ENCODE peak calls at places on chromosomes 4 and X, in seven cellular contexts. N is aorta, K is GM23248, F is bronchial epithelial cell, Z is sigmoid colon, E is mammary epithelial cell, U is epithelial cell of esophagus. M is an unnamed sample.

GRCh38 chr4:83217721-83218522 is 66.7 kb downstream of the COQ2 start:
- DNase-seq in Z (no peak), N (no peak), E (no peak), U (peak; percentile 51), K (no peak), F (peak; percentile 49), M (no peak)

GRCh38 chr4:156963419-156963818 is 8.2 kb downstream of the PDGFC start:
- DNase-seq in E (no peak), U (no peak), K (no peak), F (no peak), Z (no peak), N (no peak), M (no peak)

GRCh38 chr4:109708435-109708834 is 5.2 kb upstream of the CASP6 start:
- DNase-seq in U (no peak), Z (no peak), F (no peak), E (no peak), K (no peak), N (no peak), M (no peak)

GRCh38 chrX:113195949-113196348 is 355.3 kb upstream of the AMOT start:
- DNase-seq in N (no peak), E (no peak), K (no peak), U (no peak), Z (no peak), F (no peak), M (no peak)

GRCh38 chr4:103067841-103068547 is 8.6 kb downstream of the SLC9B2 start:
- DNase-seq in N (no peak), E (peak; percentile 48), Z (no peak), F (peak; percentile 77), K (peak; percentile 72), U (peak; percentile 48), M (no peak)

GRCh38 chr4:103044183-103044582 is 24.7 kb upstream of the SLC9B1 start:
- DNase-seq in F (no peak), Z (no peak), K (no peak), E (no peak), N (no peak), U (no peak), M (no peak)

GRCh38 chrX:8139713-8140112 is 31.4 kb downstream of the VCX2 start:
- DNase-seq in Z (no peak), U (peak; percentile 75), F (peak; percentile 76), K (peak; percentile 0), E (peak; percentile 13), N (no peak), M (peak; percentile 1)

GRCh38 chr4:166594326-166594946 is 639.9 kb downstream of the SPOCK3 start:
- DNase-seq in U (peak; percentile 74), E (peak; percentile 50), N (no peak), Z (no peak), F (peak; percentile 59), K (peak; percentile 28), M (no peak)

GRCh38 chr4:23382880-23383279 is 507.0 kb downstream of the PPARGC1A start:
- DNase-seq in N (no peak), E (no peak), K (no peak), F (peak; percentile 86), Z (no peak), U (peak; percentile 23), M (no peak)

GRCh38 chr4:1981251-1982055 is 27.3 kb downstream of the NELFA start:
- DNase-seq in F (no peak), N (no peak), Z (no peak), U (peak; percentile 17), E (no peak), K (peak; percentile 30), M (no peak)

GRCh38 chrX:30659421-30659820 is 6.2 kb downstream of the GK start:
- DNase-seq in E (peak; percentile 82), U (peak; percentile 87), Z (no peak), K (peak; percentile 87), N (no peak), F (peak; percentile 92), M (no peak)

GRCh38 chr4:7197910-7198309 is 5.6 kb downstream of the SORCS2 start:
- DNase-seq in K (peak; percentile 20), F (no peak), Z (peak; percentile 62), N (peak; percentile 30), E (no peak), U (no peak), M (no peak)

GRCh38 chr4:101669832-101670188 is 120.7 kb upstream of the BANK1 start:
- DNase-seq in E (no peak), N (no peak), K (no peak), U (no peak), F (no peak), Z (no peak), M (no peak)

GRCh38 chr4:1318488-1319213 is 28.4 kb upstream of the UVSSA start:
- DNase-seq in Z (no peak), F (no peak), N (no peak), U (no peak), K (no peak), E (no peak), M (no peak)

GRCh38 chrX:74579597-74580209 is 34.7 kb downstream of the RLIM start:
- DNase-seq in N (no peak), U (no peak), F (no peak), E (no peak), Z (no peak), K (peak; percentile 38), M (peak; percentile 19)

GRCh38 chr4:111228874-111229273 is 606.0 kb upstream of the PITX2 start:
- DNase-seq in K (peak; percentile 71), Z (no peak), E (no peak), F (peak; percentile 20), N (no peak), U (peak; percentile 47), M (no peak)

GRCh38 chrX:54419559-54420302 is 20.5 kb upstream of the TSR2 start:
- DNase-seq in N (no peak), F (no peak), Z (no peak), K (no peak), U (no peak), E (no peak), M (no peak)

GRCh38 chr4:25826074-25826752 is 36.6 kb downstream of the SEL1L3 start:
- DNase-seq in F (no peak), Z (no peak), K (no peak), N (no peak), E (no peak), U (no peak), M (no peak)

GRCh38 chr4:180926277-180926676 is 1316.9 kb upstream of the TENM3 start:
- DNase-seq in Z (no peak), F (no peak), K (no peak), U (no peak), N (no peak), E (no peak), M (no peak)

GRCh38 chr4:14529653-14530052 is 472.6 kb upstream of the CPEB2 start:
- DNase-seq in N (no peak), F (peak; percentile 9), E (no peak), U (peak; percentile 18), Z (no peak), K (no peak), M (no peak)

GRCh38 chr4:10005632-10006031 is 15.7 kb downstream of the SLC2A9 start:
- DNase-seq in K (no peak), Z (no peak), E (no peak), U (peak; percentile 29), N (no peak), F (no peak), M (no peak)

GRCh38 chr4:136754810-136755530 is 777.3 kb downstream of the PCDH18 start:
- DNase-seq in U (no peak), F (no peak), E (no peak), N (no peak), Z (no peak), K (no peak), M (no peak)

GRCh38 chrX:13750204-13750603 is 15.7 kb downstream of the OFD1 start:
- DNase-seq in E (peak; percentile 60), F (peak; percentile 50), U (peak; percentile 59), Z (no peak), K (peak; percentile 28), N (no peak), M (no peak)

GRCh38 chr4:124060261-124060918 is 652.1 kb downstream of the ANKRD50 start:
- DNase-seq in U (peak; percentile 62), K (peak; percentile 43), E (peak; percentile 58), F (peak; percentile 87), Z (peak; percentile 88), N (peak; percentile 58), M (no peak)

GRCh38 chr4:154872198-154872597 is 91.1 kb downstream of the RBM46 start:
- DNase-seq in N (no peak), K (no peak), E (no peak), Z (no peak), F (no peak), U (no peak), M (no peak)

GRCh38 chr4:84841435-84841834 is 125.1 kb downstream of the WDFY3 start:
- DNase-seq in E (no peak), U (no peak), F (no peak), K (no peak), N (no peak), Z (no peak), M (no peak)

GRCh38 chr4:96343836-96344235 is 503.9 kb downstream of the PDHA2 start:
- DNase-seq in N (no peak), Z (no peak), K (no peak), E (no peak), U (no peak), F (no peak), M (no peak)

GRCh38 chrX:19875051-19875432 is 12.4 kb downstream of the SH3KBP1 start:
- DNase-seq in K (peak; percentile 69), F (no peak), E (no peak), Z (no peak), N (no peak), U (no peak), M (no peak)
- H3K4me3 ChIP-seq in K (no peak overlapping the region), F (no peak overlapping the region), E (no peak overlapping the region), Z (no peak overlapping the region), N (no peak overlapping the region), U (no peak overlapping the region), M (no peak overlapping the region)

DNA sequence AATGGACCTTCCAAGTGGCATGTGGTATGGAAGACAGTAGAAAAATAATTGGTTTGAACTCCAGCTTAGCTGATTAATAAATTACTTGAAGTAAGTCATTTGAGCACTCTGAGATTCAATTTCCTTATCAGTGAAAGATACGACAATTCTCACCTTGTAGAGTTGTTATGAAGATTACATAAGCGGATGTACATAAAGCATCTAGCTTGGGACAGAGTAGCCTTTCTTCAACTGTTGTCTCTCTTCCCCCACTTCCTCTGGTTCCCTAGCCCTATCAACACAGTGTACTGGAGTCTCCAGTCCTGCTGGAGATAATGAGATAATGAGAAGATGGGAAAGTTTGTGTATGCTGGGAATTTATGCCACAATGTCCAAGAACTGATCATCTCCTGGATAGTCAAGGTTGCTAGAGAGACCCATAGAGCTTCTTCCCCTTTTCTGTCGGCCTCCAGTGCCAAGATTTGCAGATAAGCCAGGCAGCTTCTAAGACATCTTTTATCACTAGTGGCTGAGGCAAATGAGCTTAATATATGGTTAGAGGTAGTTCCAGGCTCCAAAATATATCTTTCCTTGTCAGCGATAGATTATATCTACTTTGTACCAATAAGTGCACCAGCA is 33.9 kb downstream of the VSIG4 start:
- DNase-seq in F (no peak), N (no peak), K (no peak), E (no peak), Z (no peak), U (no peak), M (no peak)
- H3K4me3 ChIP-seq in F (no peak overlapping the region), N (no peak overlapping the region), K (no peak overlapping the region), E (no peak overlapping the region), Z (no peak overlapping the region), U (no peak overlapping the region), M (no peak overlapping the region)

GRCh38 chrX:134544614-134545255 is 84.8 kb downstream of the HPRT1 start:
- DNase-seq in K (no peak), N (no peak), F (no peak), E (no peak), Z (no peak), U (no peak), M (no peak)
- H3K4me3 ChIP-seq in K (no peak overlapping the region), N (no peak overlapping the region), F (no peak overlapping the region), E (no peak overlapping the region), Z (peak overlapping the region; percentile 39), U (peak overlapping the region; percentile 13), M (peak overlapping the region; percentile 47)

GRCh38 chr4:174273960-174274359 is 9.5 kb downstream of the FBXO8 start:
- DNase-seq in Z (no peak), E (no peak), K (no peak), F (no peak), N (no peak), U (no peak), M (no peak)
- H3K4me3 ChIP-seq in Z (no peak overlapping the region), E (no peak overlapping the region), K (no peak overlapping the region), F (no peak overlapping the region), N (no peak overlapping the region), U (no peak overlapping the region), M (no peak overlapping the region)

M was measured in epithelial cell of proximal tubule.